ENCODE peak calls at places on chromosomes 13 and 19, in seven cellular contexts. One of them, this sample, is unnamed.

GRCh38 chr19:17052439-17052838 is 22.8 kb downstream of the HAUS8 start:
- DNase-seq in Calu3: peak
- DNase-seq in cardiac muscle cell: peak
- DNase-seq in dorsolateral prefrontal cortex: no peak
- DNase-seq in NCI-H748 treated with DMSO at 0.1 percent for 48 hours: peak
- DNase-seq in skeletal muscle cell: no peak
- DNase-seq in stimulated activated CD8-positive, alpha-beta memory T cell treated with anti-CD3 and anti-CD28 coated beads, Interleukin-4, amount 100 ng/mL, for 24 hours: no peak
- DNase-seq in this sample: peak

GRCh38 chr13:28429096-28429495 is 65.8 kb downstream of the FLT1 start:
- DNase-seq in NCI-H748 treated with DMSO at 0.1 percent for 48 hours: no peak
- DNase-seq in cardiac muscle cell: no peak
- DNase-seq in Calu3: no peak
- DNase-seq in stimulated activated CD8-positive, alpha-beta memory T cell treated with anti-CD3 and anti-CD28 coated beads, Interleukin-4, amount 100 ng/mL, for 24 hours: no peak
- DNase-seq in skeletal muscle cell: no peak
- DNase-seq in dorsolateral prefrontal cortex: no peak
- DNase-seq in this sample: no peak

GRCh38 chr19:42594617-42595489 is at the start of gene CEACAM8:
- DNase-seq in stimulated activated CD8-positive, alpha-beta memory T cell treated with anti-CD3 and anti-CD28 coated beads, Interleukin-4, amount 100 ng/mL, for 24 hours: no peak
- DNase-seq in skeletal muscle cell: no peak
- DNase-seq in Calu3: no peak
- DNase-seq in dorsolateral prefrontal cortex: no peak
- DNase-seq in NCI-H748 treated with DMSO at 0.1 percent for 48 hours: no peak
- DNase-seq in cardiac muscle cell: no peak
- DNase-seq in this sample: no peak

GRCh38 chr19:9848060-9848459 is 12.9 kb downstream of the PIN1 start:
- DNase-seq in dorsolateral prefrontal cortex: no peak
- DNase-seq in skeletal muscle cell: no peak
- DNase-seq in cardiac muscle cell: no peak
- DNase-seq in Calu3: peak
- DNase-seq in NCI-H748 treated with DMSO at 0.1 percent for 48 hours: no peak
- DNase-seq in stimulated activated CD8-positive, alpha-beta memory T cell treated with anti-CD3 and anti-CD28 coated beads, Interleukin-4, amount 100 ng/mL, for 24 hours: no peak
- DNase-seq in this sample: peak

GRCh38 chr19:16324384-16325160 is at the start of gene KLF2:
- DNase-seq in cardiac muscle cell: peak
- DNase-seq in skeletal muscle cell: peak
- DNase-seq in Calu3: peak
- DNase-seq in NCI-H748 treated with DMSO at 0.1 percent for 48 hours: no peak
- DNase-seq in stimulated activated CD8-positive, alpha-beta memory T cell treated with anti-CD3 and anti-CD28 coated beads, Interleukin-4, amount 100 ng/mL, for 24 hours: peak
- DNase-seq in dorsolateral prefrontal cortex: peak
- DNase-seq in this sample: peak

GRCh38 chr13:64446372-64446771 is 2783.8 kb downstream of the PCDH9 start:
- DNase-seq in cardiac muscle cell: no peak
- DNase-seq in dorsolateral prefrontal cortex: no peak
- DNase-seq in stimulated activated CD8-positive, alpha-beta memory T cell treated with anti-CD3 and anti-CD28 coated beads, Interleukin-4, amount 100 ng/mL, for 24 hours: no peak
- DNase-seq in NCI-H748 treated with DMSO at 0.1 percent for 48 hours: no peak
- DNase-seq in Calu3: no peak
- DNase-seq in skeletal muscle cell: no peak
- DNase-seq in this sample: no peak

GRCh38 chr13:106182404-106182803 is 353.1 kb downstream of the EFNB2 start:
- DNase-seq in skeletal muscle cell: peak
- DNase-seq in dorsolateral prefrontal cortex: no peak
- DNase-seq in Calu3: peak
- DNase-seq in NCI-H748 treated with DMSO at 0.1 percent for 48 hours: no peak
- DNase-seq in stimulated activated CD8-positive, alpha-beta memory T cell treated with anti-CD3 and anti-CD28 coated beads, Interleukin-4, amount 100 ng/mL, for 24 hours: no peak
- DNase-seq in cardiac muscle cell: peak
- DNase-seq in this sample: peak

GRCh38 chr19:49116544-49116943 is 2.4 kb downstream of the LIN7B start:
- DNase-seq in skeletal muscle cell: no peak
- DNase-seq in stimulated activated CD8-positive, alpha-beta memory T cell treated with anti-CD3 and anti-CD28 coated beads, Interleukin-4, amount 100 ng/mL, for 24 hours: no peak
- DNase-seq in Calu3: no peak
- DNase-seq in cardiac muscle cell: no peak
- DNase-seq in NCI-H748 treated with DMSO at 0.1 percent for 48 hours: no peak
- DNase-seq in dorsolateral prefrontal cortex: no peak
- DNase-seq in this sample: no peak

GRCh38 chr19:47719047-47719885 is 6.0 kb downstream of the EHD2 start:
- DNase-seq in cardiac muscle cell: peak
- DNase-seq in NCI-H748 treated with DMSO at 0.1 percent for 48 hours: no peak
- DNase-seq in Calu3: no peak
- DNase-seq in stimulated activated CD8-positive, alpha-beta memory T cell treated with anti-CD3 and anti-CD28 coated beads, Interleukin-4, amount 100 ng/mL, for 24 hours: no peak
- DNase-seq in skeletal muscle cell: peak
- DNase-seq in dorsolateral prefrontal cortex: peak
- DNase-seq in this sample: peak

GRCh38 chr19:45424191-45425058 is 708 bp upstream of the ERCC1 start:
- DNase-seq in NCI-H748 treated with DMSO at 0.1 percent for 48 hours: peak
- DNase-seq in dorsolateral prefrontal cortex: no peak
- DNase-seq in skeletal muscle cell: peak
- DNase-seq in cardiac muscle cell: peak
- DNase-seq in Calu3: peak
- DNase-seq in stimulated activated CD8-positive, alpha-beta memory T cell treated with anti-CD3 and anti-CD28 coated beads, Interleukin-4, amount 100 ng/mL, for 24 hours: no peak
- DNase-seq in this sample: peak

GRCh38 chr13:19772306-19772705 is 10.4 kb downstream of the PSPC1 start:
- DNase-seq in dorsolateral prefrontal cortex: no peak
- DNase-seq in Calu3: no peak
- DNase-seq in stimulated activated CD8-positive, alpha-beta memory T cell treated with anti-CD3 and anti-CD28 coated beads, Interleukin-4, amount 100 ng/mL, for 24 hours: no peak
- DNase-seq in skeletal muscle cell: no peak
- DNase-seq in NCI-H748 treated with DMSO at 0.1 percent for 48 hours: no peak
- DNase-seq in cardiac muscle cell: no peak
- DNase-seq in this sample: no peak

GRCh38 chr19:31325342-31325741 is 23.9 kb downstream of the TSHZ3 start:
- DNase-seq in dorsolateral prefrontal cortex: no peak
- DNase-seq in stimulated activated CD8-positive, alpha-beta memory T cell treated with anti-CD3 and anti-CD28 coated beads, Interleukin-4, amount 100 ng/mL, for 24 hours: no peak
- DNase-seq in cardiac muscle cell: no peak
- DNase-seq in skeletal muscle cell: no peak
- DNase-seq in NCI-H748 treated with DMSO at 0.1 percent for 48 hours: no peak
- DNase-seq in Calu3: no peak
- DNase-seq in this sample: no peak

GRCh38 chr19:17847538-17848366 is at the start of gene JAK3:
- DNase-seq in stimulated activated CD8-positive, alpha-beta memory T cell treated with anti-CD3 and anti-CD28 coated beads, Interleukin-4, amount 100 ng/mL, for 24 hours: peak
- DNase-seq in skeletal muscle cell: no peak
- DNase-seq in cardiac muscle cell: peak
- DNase-seq in NCI-H748 treated with DMSO at 0.1 percent for 48 hours: no peak
- DNase-seq in Calu3: no peak
- DNase-seq in dorsolateral prefrontal cortex: peak
- DNase-seq in this sample: peak

GRCh38 chr13:49927755-49928154 is 8.4 kb downstream of the SPRYD7 start:
- DNase-seq in skeletal muscle cell: no peak
- DNase-seq in stimulated activated CD8-positive, alpha-beta memory T cell treated with anti-CD3 and anti-CD28 coated beads, Interleukin-4, amount 100 ng/mL, for 24 hours: no peak
- DNase-seq in dorsolateral prefrontal cortex: no peak
- DNase-seq in NCI-H748 treated with DMSO at 0.1 percent for 48 hours: no peak
- DNase-seq in Calu3: no peak
- DNase-seq in cardiac muscle cell: peak
- DNase-seq in this sample: peak

GRCh38 chr13:51614350-51614786 is 30.1 kb downstream of the WDFY2 start:
- DNase-seq in NCI-H748 treated with DMSO at 0.1 percent for 48 hours: no peak
- DNase-seq in cardiac muscle cell: no peak
- DNase-seq in dorsolateral prefrontal cortex: no peak
- DNase-seq in Calu3: no peak
- DNase-seq in skeletal muscle cell: no peak
- DNase-seq in stimulated activated CD8-positive, alpha-beta memory T cell treated with anti-CD3 and anti-CD28 coated beads, Interleukin-4, amount 100 ng/mL, for 24 hours: peak
- DNase-seq in this sample: peak

GRCh38 chr13:30156270-30156669 is 151.1 kb downstream of the KATNAL1 start:
- DNase-seq in NCI-H748 treated with DMSO at 0.1 percent for 48 hours: no peak
- DNase-seq in Calu3: no peak
- DNase-seq in skeletal muscle cell: no peak
- DNase-seq in dorsolateral prefrontal cortex: no peak
- DNase-seq in cardiac muscle cell: no peak
- DNase-seq in stimulated activated CD8-positive, alpha-beta memory T cell treated with anti-CD3 and anti-CD28 coated beads, Interleukin-4, amount 100 ng/mL, for 24 hours: no peak
- DNase-seq in this sample: no peak

GRCh38 chr13:31048521-31048920 is 113.2 kb downstream of the HSPH1 start:
- DNase-seq in NCI-H748 treated with DMSO at 0.1 percent for 48 hours: no peak
- DNase-seq in cardiac muscle cell: no peak
- DNase-seq in stimulated activated CD8-positive, alpha-beta memory T cell treated with anti-CD3 and anti-CD28 coated beads, Interleukin-4, amount 100 ng/mL, for 24 hours: no peak
- DNase-seq in skeletal muscle cell: no peak
- DNase-seq in dorsolateral prefrontal cortex: no peak
- DNase-seq in Calu3: no peak
- DNase-seq in this sample: peak

GRCh38 chr13:108993346-108993745 is 363.9 kb downstream of the MYO16 start:
- DNase-seq in skeletal muscle cell: peak
- DNase-seq in stimulated activated CD8-positive, alpha-beta memory T cell treated with anti-CD3 and anti-CD28 coated beads, Interleukin-4, amount 100 ng/mL, for 24 hours: no peak
- DNase-seq in Calu3: no peak
- DNase-seq in NCI-H748 treated with DMSO at 0.1 percent for 48 hours: no peak
- DNase-seq in cardiac muscle cell: peak
- DNase-seq in dorsolateral prefrontal cortex: no peak
- DNase-seq in this sample: no peak

GRCh38 chr19:29029271-29029670 is 183.7 kb downstream of the UQCRFS1 start:
- DNase-seq in NCI-H748 treated with DMSO at 0.1 percent for 48 hours: no peak
- DNase-seq in skeletal muscle cell: no peak
- DNase-seq in stimulated activated CD8-positive, alpha-beta memory T cell treated with anti-CD3 and anti-CD28 coated beads, Interleukin-4, amount 100 ng/mL, for 24 hours: no peak
- DNase-seq in cardiac muscle cell: no peak
- DNase-seq in dorsolateral prefrontal cortex: no peak
- DNase-seq in Calu3: no peak
- DNase-seq in this sample: no peak

GRCh38 chr19:3426433-3426832 is 53.9 kb downstream of the SMIM24 start:
- DNase-seq in skeletal muscle cell: no peak
- DNase-seq in Calu3: no peak
- DNase-seq in stimulated activated CD8-positive, alpha-beta memory T cell treated with anti-CD3 and anti-CD28 coated beads, Interleukin-4, amount 100 ng/mL, for 24 hours: no peak
- DNase-seq in cardiac muscle cell: no peak
- DNase-seq in dorsolateral prefrontal cortex: no peak
- DNase-seq in NCI-H748 treated with DMSO at 0.1 percent for 48 hours: no peak
- DNase-seq in this sample: no peak

GRCh38 chr13:76991432-76991795 is 467 bp upstream of the CLN5 start:
- DNase-seq in stimulated activated CD8-positive, alpha-beta memory T cell treated with anti-CD3 and anti-CD28 coated beads, Interleukin-4, amount 100 ng/mL, for 24 hours: peak
- DNase-seq in Calu3: no peak
- DNase-seq in skeletal muscle cell: no peak
- DNase-seq in dorsolateral prefrontal cortex: no peak
- DNase-seq in cardiac muscle cell: no peak
- DNase-seq in NCI-H748 treated with DMSO at 0.1 percent for 48 hours: no peak
- DNase-seq in this sample: peak

GRCh38 chr13:93552596-93552995 is 326.0 kb downstream of the GPC6 start:
- DNase-seq in cardiac muscle cell: no peak
- DNase-seq in Calu3: no peak
- DNase-seq in stimulated activated CD8-positive, alpha-beta memory T cell treated with anti-CD3 and anti-CD28 coated beads, Interleukin-4, amount 100 ng/mL, for 24 hours: no peak
- DNase-seq in skeletal muscle cell: no peak
- DNase-seq in NCI-H748 treated with DMSO at 0.1 percent for 48 hours: no peak
- DNase-seq in dorsolateral prefrontal cortex: no peak
- DNase-seq in this sample: no peak

GRCh38 chr13:93004919-93005318 is 221.7 kb upstream of the GPC6 start:
- DNase-seq in stimulated activated CD8-positive, alpha-beta memory T cell treated with anti-CD3 and anti-CD28 coated beads, Interleukin-4, amount 100 ng/mL, for 24 hours: no peak
- DNase-seq in skeletal muscle cell: no peak
- DNase-seq in dorsolateral prefrontal cortex: no peak
- DNase-seq in cardiac muscle cell: peak
- DNase-seq in NCI-H748 treated with DMSO at 0.1 percent for 48 hours: no peak
- DNase-seq in Calu3: no peak
- DNase-seq in this sample: no peak

GRCh38 chr13:45598597-45598996 is 16.9 kb downstream of the ERICH6B start:
- DNase-seq in dorsolateral prefrontal cortex: no peak
- DNase-seq in skeletal muscle cell: no peak
- DNase-seq in Calu3: no peak
- DNase-seq in cardiac muscle cell: no peak
- DNase-seq in NCI-H748 treated with DMSO at 0.1 percent for 48 hours: no peak
- DNase-seq in stimulated activated CD8-positive, alpha-beta memory T cell treated with anti-CD3 and anti-CD28 coated beads, Interleukin-4, amount 100 ng/mL, for 24 hours: no peak
- DNase-seq in this sample: no peak

GRCh38 chr19:45769821-45770191 is 754 bp upstream of the SIX5 start:
- DNase-seq in skeletal muscle cell: no peak
- DNase-seq in NCI-H748 treated with DMSO at 0.1 percent for 48 hours: no peak
- DNase-seq in stimulated activated CD8-positive, alpha-beta memory T cell treated with anti-CD3 and anti-CD28 coated beads, Interleukin-4, amount 100 ng/mL, for 24 hours: no peak
- DNase-seq in cardiac muscle cell: no peak
- DNase-seq in Calu3: peak
- DNase-seq in dorsolateral prefrontal cortex: peak
- DNase-seq in this sample: no peak

GRCh38 chr19:708154-709141 is at the start of gene PALM:
- DNase-seq in NCI-H748 treated with DMSO at 0.1 percent for 48 hours: no peak
- DNase-seq in skeletal muscle cell: no peak
- DNase-seq in dorsolateral prefrontal cortex: no peak
- DNase-seq in stimulated activated CD8-positive, alpha-beta memory T cell treated with anti-CD3 and anti-CD28 coated beads, Interleukin-4, amount 100 ng/mL, for 24 hours: no peak
- DNase-seq in cardiac muscle cell: peak
- DNase-seq in Calu3: no peak
- DNase-seq in this sample: no peak

GRCh38 chr19:43372462-43372861 is 19.0 kb downstream of the CD177 start:
- DNase-seq in dorsolateral prefrontal cortex: no peak
- DNase-seq in Calu3: no peak
- DNase-seq in NCI-H748 treated with DMSO at 0.1 percent for 48 hours: no peak
- DNase-seq in stimulated activated CD8-positive, alpha-beta memory T cell treated with anti-CD3 and anti-CD28 coated beads, Interleukin-4, amount 100 ng/mL, for 24 hours: no peak
- DNase-seq in cardiac muscle cell: peak
- DNase-seq in skeletal muscle cell: no peak
- DNase-seq in this sample: peak

GRCh38 chr19:497476-497860 is 1.2 kb downstream of the MADCAM1 start:
- DNase-seq in NCI-H748 treated with DMSO at 0.1 percent for 48 hours: no peak
- DNase-seq in skeletal muscle cell: no peak
- DNase-seq in dorsolateral prefrontal cortex: no peak
- DNase-seq in cardiac muscle cell: no peak
- DNase-seq in Calu3: no peak
- DNase-seq in stimulated activated CD8-positive, alpha-beta memory T cell treated with anti-CD3 and anti-CD28 coated beads, Interleukin-4, amount 100 ng/mL, for 24 hours: no peak
- DNase-seq in this sample: no peak

GRCh38 chr19:5697022-5697889 is 7.2 kb downstream of the RPL36 start:
- DNase-seq in Calu3: no peak
- DNase-seq in stimulated activated CD8-positive, alpha-beta memory T cell treated with anti-CD3 and anti-CD28 coated beads, Interleukin-4, amount 100 ng/mL, for 24 hours: no peak
- DNase-seq in cardiac muscle cell: no peak
- DNase-seq in dorsolateral prefrontal cortex: no peak
- DNase-seq in skeletal muscle cell: no peak
- DNase-seq in NCI-H748 treated with DMSO at 0.1 percent for 48 hours: no peak
- DNase-seq in this sample: no peak

GRCh38 chr19:6767081-6767356 is 216 bp downstream of the SH2D3A start:
- DNase-seq in NCI-H748 treated with DMSO at 0.1 percent for 48 hours: peak
- DNase-seq in skeletal muscle cell: no peak
- DNase-seq in Calu3: no peak
- DNase-seq in cardiac muscle cell: no peak
- DNase-seq in dorsolateral prefrontal cortex: no peak
- DNase-seq in stimulated activated CD8-positive, alpha-beta memory T cell treated with anti-CD3 and anti-CD28 coated beads, Interleukin-4, amount 100 ng/mL, for 24 hours: no peak
- DNase-seq in this sample: peak

GRCh38 chr13:33978653-33979052 is 160.7 kb downstream of the RFC3 start:
- DNase-seq in stimulated activated CD8-positive, alpha-beta memory T cell treated with anti-CD3 and anti-CD28 coated beads, Interleukin-4, amount 100 ng/mL, for 24 hours: no peak
- DNase-seq in skeletal muscle cell: no peak
- DNase-seq in cardiac muscle cell: no peak
- DNase-seq in Calu3: no peak
- DNase-seq in dorsolateral prefrontal cortex: no peak
- DNase-seq in NCI-H748 treated with DMSO at 0.1 percent for 48 hours: no peak
- DNase-seq in this sample: no peak

GRCh38 chr19:41097302-41097701 is 9.1 kb downstream of the CYP2A13 start:
- DNase-seq in cardiac muscle cell: no peak
- DNase-seq in skeletal muscle cell: no peak
- DNase-seq in NCI-H748 treated with DMSO at 0.1 percent for 48 hours: no peak
- DNase-seq in dorsolateral prefrontal cortex: no peak
- DNase-seq in stimulated activated CD8-positive, alpha-beta memory T cell treated with anti-CD3 and anti-CD28 coated beads, Interleukin-4, amount 100 ng/mL, for 24 hours: no peak
- DNase-seq in Calu3: no peak
- DNase-seq in this sample: no peak

GRCh38 chr19:5131866-5132561 is 163.1 kb downstream of the KDM4B start:
- DNase-seq in skeletal muscle cell: no peak
- DNase-seq in dorsolateral prefrontal cortex: no peak
- DNase-seq in cardiac muscle cell: no peak
- DNase-seq in NCI-H748 treated with DMSO at 0.1 percent for 48 hours: no peak
- DNase-seq in Calu3: peak
- DNase-seq in stimulated activated CD8-positive, alpha-beta memory T cell treated with anti-CD3 and anti-CD28 coated beads, Interleukin-4, amount 100 ng/mL, for 24 hours: no peak
- DNase-seq in this sample: no peak

GRCh38 chr19:17642656-17643055 is 45.5 kb downstream of the UNC13A start:
- DNase-seq in NCI-H748 treated with DMSO at 0.1 percent for 48 hours: no peak
- DNase-seq in dorsolateral prefrontal cortex: no peak
- DNase-seq in skeletal muscle cell: no peak
- DNase-seq in stimulated activated CD8-positive, alpha-beta memory T cell treated with anti-CD3 and anti-CD28 coated beads, Interleukin-4, amount 100 ng/mL, for 24 hours: no peak
- DNase-seq in cardiac muscle cell: no peak
- DNase-seq in Calu3: no peak
- DNase-seq in this sample: no peak

GRCh38 chr19:14363203-14364097 is 17.8 kb upstream of the ADGRE5 start:
- DNase-seq in NCI-H748 treated with DMSO at 0.1 percent for 48 hours: no peak
- DNase-seq in cardiac muscle cell: peak
- DNase-seq in skeletal muscle cell: no peak
- DNase-seq in dorsolateral prefrontal cortex: no peak
- DNase-seq in stimulated activated CD8-positive, alpha-beta memory T cell treated with anti-CD3 and anti-CD28 coated beads, Interleukin-4, amount 100 ng/mL, for 24 hours: no peak
- DNase-seq in Calu3: peak
- DNase-seq in this sample: no peak

GRCh38 chr13:54433511-54434206 is 1405.0 kb downstream of the OLFM4 start:
- DNase-seq in cardiac muscle cell: no peak
- DNase-seq in NCI-H748 treated with DMSO at 0.1 percent for 48 hours: peak
- DNase-seq in dorsolateral prefrontal cortex: no peak
- DNase-seq in skeletal muscle cell: no peak
- DNase-seq in Calu3: no peak
- DNase-seq in stimulated activated CD8-positive, alpha-beta memory T cell treated with anti-CD3 and anti-CD28 coated beads, Interleukin-4, amount 100 ng/mL, for 24 hours: no peak
- DNase-seq in this sample: no peak

GRCh38 chr13:46354143-46355087 is 32.6 kb downstream of the RUBCNL start:
- DNase-seq in stimulated activated CD8-positive, alpha-beta memory T cell treated with anti-CD3 and anti-CD28 coated beads, Interleukin-4, amount 100 ng/mL, for 24 hours: no peak
- DNase-seq in NCI-H748 treated with DMSO at 0.1 percent for 48 hours: no peak
- DNase-seq in skeletal muscle cell: peak
- DNase-seq in Calu3: peak
- DNase-seq in cardiac muscle cell: peak
- DNase-seq in dorsolateral prefrontal cortex: no peak
- DNase-seq in this sample: peak